ENCODE peak calls at places on chromosomes 4 and X, in four cellular contexts. One of them, this sample, is unnamed.

GRCh38 chrX:140467211-140467610 is 37.7 kb downstream of the SOX3 start:
- DNase-seq in astrocyte of the spinal cord: peak; percentile 54
- DNase-seq in NCI-H526: no peak
- DNase-seq in fibroblast of lung: peak; percentile 79
- DNase-seq in this sample: no peak

GRCh38 chrX:154526901-154527675 is 11.1 kb upstream of the FAM3A start:
- DNase-seq in fibroblast of lung: peak; percentile 73
- DNase-seq in astrocyte of the spinal cord: peak; percentile 78
- DNase-seq in NCI-H526: peak; percentile 75
- DNase-seq in this sample: peak; percentile 73

GRCh38 chr4:84750956-84751275 is 168.0 kb downstream of the CDS1 start:
- DNase-seq in astrocyte of the spinal cord: no peak
- DNase-seq in NCI-H526: no peak
- DNase-seq in fibroblast of lung: no peak
- DNase-seq in this sample: no peak

GRCh38 chr4:157004279-157005161 is 32.9 kb upstream of the PDGFC start:
- DNase-seq in fibroblast of lung: peak; percentile 16
- DNase-seq in NCI-H526: no peak
- DNase-seq in astrocyte of the spinal cord: no peak
- DNase-seq in this sample: peak; percentile 61

GRCh38 chr4:39825741-39826231 is 127.8 kb downstream of the UBE2K start:
- DNase-seq in NCI-H526: no peak
- DNase-seq in fibroblast of lung: peak; percentile 70
- DNase-seq in astrocyte of the spinal cord: peak; percentile 62
- DNase-seq in this sample: peak; percentile 51

GRCh38 chr4:52750213-52750612 is 1.0 kb downstream of the ERVMER34-1 start:
- DNase-seq in astrocyte of the spinal cord: no peak
- DNase-seq in NCI-H526: no peak
- DNase-seq in fibroblast of lung: no peak
- DNase-seq in this sample: no peak

GRCh38 chr4:165945991-165946390 is 73.0 kb downstream of the TLL1 start:
- DNase-seq in NCI-H526: no peak
- DNase-seq in fibroblast of lung: no peak
- DNase-seq in astrocyte of the spinal cord: no peak
- DNase-seq in this sample: no peak

GRCh38 chrX:7399373-7399772 is 251.4 kb upstream of the PUDP start:
- DNase-seq in fibroblast of lung: no peak
- DNase-seq in NCI-H526: no peak
- DNase-seq in astrocyte of the spinal cord: no peak
- DNase-seq in this sample: no peak

GRCh38 chr4:184506527-184507121 is 32.3 kb upstream of the IRF2 start:
- DNase-seq in astrocyte of the spinal cord: no peak
- DNase-seq in NCI-H526: no peak
- DNase-seq in fibroblast of lung: no peak
- DNase-seq in this sample: no peak

GRCh38 chr4:108762559-108763225 is at the start of gene ETNPPL:
- DNase-seq in fibroblast of lung: peak; percentile 21
- DNase-seq in astrocyte of the spinal cord: no peak
- DNase-seq in NCI-H526: peak; percentile 33
- DNase-seq in this sample: peak; percentile 21

GRCh38 chrX:45710081-45710801 is 509.6 kb upstream of the DIPK2B start:
- DNase-seq in fibroblast of lung: peak; percentile 99
- DNase-seq in astrocyte of the spinal cord: peak; percentile 95
- DNase-seq in NCI-H526: no peak
- DNase-seq in this sample: peak; percentile 80

GRCh38 chrX:110561036-110561435 is 202.4 kb downstream of the RTL9 start:
- DNase-seq in fibroblast of lung: peak; percentile 36
- DNase-seq in astrocyte of the spinal cord: no peak
- DNase-seq in NCI-H526: no peak
- DNase-seq in this sample: no peak

GRCh38 chr4:19752600-19752999 is 499.1 kb upstream of the SLIT2 start:
- DNase-seq in astrocyte of the spinal cord: no peak
- DNase-seq in NCI-H526: peak; percentile 54
- DNase-seq in fibroblast of lung: no peak
- DNase-seq in this sample: no peak

GRCh38 chrX:20487227-20487626 is 220.5 kb upstream of the RPS6KA3 start:
- DNase-seq in fibroblast of lung: peak; percentile 53
- DNase-seq in astrocyte of the spinal cord: peak; percentile 7
- DNase-seq in NCI-H526: no peak
- DNase-seq in this sample: no peak

GRCh38 chrX:41688835-41689234 is at the start of gene GPR34:
- DNase-seq in NCI-H526: no peak
- DNase-seq in astrocyte of the spinal cord: no peak
- DNase-seq in fibroblast of lung: no peak
- DNase-seq in this sample: no peak

GRCh38 chrX:1491851-1492349 is 39.2 kb upstream of the ASMTL start:
- DNase-seq in astrocyte of the spinal cord: no peak
- DNase-seq in fibroblast of lung: no peak
- DNase-seq in NCI-H526: no peak
- DNase-seq in this sample: peak; percentile 47

GRCh38 chr4:57628004-57628403 is 517.8 kb upstream of the IGFBP7 start:
- DNase-seq in NCI-H526: no peak
- DNase-seq in astrocyte of the spinal cord: no peak
- DNase-seq in fibroblast of lung: no peak
- DNase-seq in this sample: no peak

GRCh38 chrX:124208675-124209074 is 123.8 kb upstream of the TEX13D start:
- DNase-seq in astrocyte of the spinal cord: no peak
- DNase-seq in fibroblast of lung: no peak
- DNase-seq in NCI-H526: no peak
- DNase-seq in this sample: no peak

GRCh38 chr4:19748470-19748869 is 503.2 kb upstream of the SLIT2 start:
- DNase-seq in NCI-H526: no peak
- DNase-seq in astrocyte of the spinal cord: no peak
- DNase-seq in fibroblast of lung: peak; percentile 76
- DNase-seq in this sample: no peak

GRCh38 chr4:47482326-47482725 is 2.7 kb upstream of the ATP10D start:
- DNase-seq in fibroblast of lung: peak; percentile 75
- DNase-seq in astrocyte of the spinal cord: peak; percentile 60
- DNase-seq in NCI-H526: no peak
- DNase-seq in this sample: peak; percentile 40

GRCh38 chr4:76738081-76738931 is 159.6 kb downstream of the SOWAHB start:
- DNase-seq in fibroblast of lung: peak; percentile 97
- DNase-seq in astrocyte of the spinal cord: peak; percentile 74
- DNase-seq in NCI-H526: no peak
- DNase-seq in this sample: no peak

GRCh38 chrX:56793533-56794320 is 64.7 kb downstream of the NBDY start:
- DNase-seq in fibroblast of lung: peak; percentile 15
- DNase-seq in NCI-H526: no peak
- DNase-seq in astrocyte of the spinal cord: no peak
- DNase-seq in this sample: peak; percentile 49

GRCh38 chr4:98838977-98839618 is 89.8 kb downstream of the EIF4E start:
- DNase-seq in astrocyte of the spinal cord: peak; percentile 29
- DNase-seq in fibroblast of lung: peak; percentile 62
- DNase-seq in NCI-H526: no peak
- DNase-seq in this sample: peak; percentile 50

GRCh38 chrX:151505796-151506195 is 57.7 kb upstream of the PASD1 start:
- DNase-seq in NCI-H526: no peak
- DNase-seq in astrocyte of the spinal cord: no peak
- DNase-seq in fibroblast of lung: no peak
- DNase-seq in this sample: peak; percentile 3

GRCh38 chr4:105061136-105061696 is 85.5 kb upstream of the TET2 start:
- DNase-seq in NCI-H526: no peak
- DNase-seq in fibroblast of lung: peak; percentile 83
- DNase-seq in astrocyte of the spinal cord: peak; percentile 36
- DNase-seq in this sample: peak; percentile 60

GRCh38 chr4:146834263-146835034 is 111.2 kb downstream of the TTC29 start:
- DNase-seq in fibroblast of lung: no peak
- DNase-seq in astrocyte of the spinal cord: no peak
- DNase-seq in NCI-H526: no peak
- DNase-seq in this sample: no peak

GRCh38 chr4:139607302-139608060 is 51.5 kb upstream of the SETD7 start:
- DNase-seq in astrocyte of the spinal cord: no peak
- DNase-seq in fibroblast of lung: no peak
- DNase-seq in NCI-H526: no peak
- DNase-seq in this sample: no peak

GRCh38 chr4:164937576-164938270 is 39.7 kb downstream of the TRIM61 start:
- DNase-seq in fibroblast of lung: no peak
- DNase-seq in astrocyte of the spinal cord: no peak
- DNase-seq in NCI-H526: no peak
- DNase-seq in this sample: no peak

GRCh38 chr4:150909116-150909515 is 106.0 kb downstream of the LRBA start:
- DNase-seq in NCI-H526: no peak
- DNase-seq in astrocyte of the spinal cord: no peak
- DNase-seq in fibroblast of lung: no peak
- DNase-seq in this sample: no peak

GRCh38 chr4:108247511-108248088 is 78.9 kb upstream of the LEF1 start:
- DNase-seq in fibroblast of lung: peak; percentile 7
- DNase-seq in astrocyte of the spinal cord: no peak
- DNase-seq in NCI-H526: no peak
- DNase-seq in this sample: peak; percentile 49

GRCh38 chr4:165175879-165176278 is 31.5 kb upstream of the KLHL2 start:
- DNase-seq in fibroblast of lung: peak; percentile 55
- DNase-seq in astrocyte of the spinal cord: no peak
- DNase-seq in NCI-H526: no peak
- DNase-seq in this sample: no peak

GRCh38 chr4:113160548-113160947 is 111.1 kb downstream of the ANK2 start:
- DNase-seq in astrocyte of the spinal cord: no peak
- DNase-seq in NCI-H526: no peak
- DNase-seq in fibroblast of lung: no peak
- DNase-seq in this sample: no peak

GRCh38 chr4:127188847-127189246 is 443.9 kb upstream of the INTU start:
- DNase-seq in NCI-H526: no peak
- DNase-seq in astrocyte of the spinal cord: peak; percentile 36
- DNase-seq in fibroblast of lung: peak; percentile 6
- DNase-seq in this sample: no peak

GRCh38 chr4:76197971-76198410 is 15.6 kb downstream of the SCARB2 start:
- DNase-seq in fibroblast of lung: peak; percentile 89
- DNase-seq in astrocyte of the spinal cord: peak; percentile 88
- DNase-seq in NCI-H526: peak; percentile 14
- DNase-seq in this sample: peak; percentile 71

This sample was measured in dermis blood vessel endothelial cell.